ENCODE peak calls at places on chromosomes 13 and 19, in ten cellular contexts. F is PC-3, M is tibial nerve, N is lung, U is tibial artery, S is K562, L is HCT116, Z is psoas muscle, J is Peyer's patch, E is ascending aorta. O is an unnamed sample. For H3K36me3 and H3K27me3, the result is how much of the 10 kb centered on the place peaks cover.

GRCh38 chr19:48815870-48816501 is 5.2 kb upstream of the BCAT2 start:
- DNase-seq in F (no peak), M (no peak), N (no peak), U (no peak), S (no peak), L (no peak), Z (no peak), J (no peak), E (no peak), O (peak)

GRCh38 chr13:83414393-83414792 is 467.9 kb downstream of the SLITRK1 start:
- DNase-seq in F (no peak), M (no peak), N (no peak), U (no peak), S (no peak), L (no peak), Z (no peak), J (no peak), E (no peak), O (no peak)

GRCh38 chr13:32903720-32904119 is 112.5 kb upstream of the KL start:
- DNase-seq in F (peak), M (no peak), N (no peak), U (peak), S (no peak), L (no peak), Z (no peak), J (no peak), E (no peak), O (no peak)

GRCh38 chr19:35088514-35088913 is 27.1 kb upstream of the FXYD3 start:
- DNase-seq in F (peak), M (no peak), N (no peak), U (no peak), S (no peak), L (no peak), Z (no peak), J (no peak), E (no peak), O (peak)

GRCh38 chr13:102687520-102687919 is 7.3 kb downstream of the METTL21C start:
- DNase-seq in F (no peak), M (no peak), N (no peak), U (no peak), S (no peak), L (no peak), Z (no peak), J (no peak), E (no peak), O (peak)

GRCh38 chr13:66159526-66159925 is 1070.6 kb downstream of the PCDH9 start:
- DNase-seq in F (no peak), M (no peak), N (no peak), U (no peak), S (no peak), L (no peak), Z (no peak), J (no peak), E (no peak), O (no peak)

GRCh38 chr19:3823345-3823704 is 37.1 kb upstream of the MATK start:
- DNase-seq in F (no peak), M (no peak), N (no peak), U (no peak), S (no peak), L (no peak), Z (no peak), J (no peak), E (no peak), O (no peak)

GRCh38 chr13:65497265-65497664 is 1732.9 kb downstream of the PCDH9 start:
- DNase-seq in F (peak), M (no peak), N (no peak), U (no peak), S (no peak), L (peak), Z (no peak), J (no peak), E (no peak), O (peak)

GRCh38 chr19:13153627-13154240 is 3.5 kb downstream of the IER2 start:
- DNase-seq in F (peak), M (no peak), N (no peak), U (no peak), S (peak), L (no peak), Z (peak), J (peak), E (no peak), O (no peak)

DNA sequence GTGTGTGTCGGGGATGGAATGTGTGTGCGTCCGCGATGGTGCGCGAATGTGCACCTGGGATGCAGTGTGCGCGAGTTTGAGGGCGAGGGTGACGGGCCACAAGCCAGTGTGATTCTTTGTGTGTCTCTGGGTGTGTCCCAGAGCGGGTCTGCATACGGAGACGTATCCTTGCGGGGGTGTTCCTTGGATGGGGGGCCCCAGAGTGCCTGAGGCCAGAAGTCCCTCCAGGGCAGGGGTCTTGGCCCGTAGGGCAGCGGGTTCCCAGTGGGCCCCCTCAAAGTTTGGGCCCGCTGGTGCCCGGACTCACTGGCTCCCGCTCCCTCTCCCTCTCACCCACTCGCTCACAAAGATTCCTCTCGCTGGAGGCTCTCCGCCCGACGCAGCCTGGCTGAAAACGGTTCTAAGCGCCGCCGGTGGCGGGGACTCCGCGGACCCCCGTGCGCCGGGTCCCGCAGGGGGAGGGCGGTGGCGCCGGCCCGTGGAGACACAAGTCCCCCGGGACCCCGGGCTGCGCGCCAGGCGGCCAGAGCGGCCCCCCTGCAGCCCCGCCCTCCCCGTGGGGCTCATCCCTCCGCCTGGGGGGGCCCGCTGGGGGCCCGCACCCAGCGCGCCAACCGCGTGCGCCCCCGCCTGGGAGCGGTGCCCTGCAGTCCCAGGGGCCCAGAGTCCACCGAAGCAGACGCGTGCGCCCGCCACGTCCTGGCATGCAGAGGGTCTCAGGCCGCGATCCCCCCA is 886 bp downstream of the CRLF1 start:
- DNase-seq in F (no peak), M (no peak), N (no peak), U (no peak), S (peak), L (no peak), Z (no peak), J (no peak), E (no peak), O (no peak)
- H3K4me3 ChIP-seq in F (no peak), M (no peak), N (no peak), U (peak), S (no peak), L (peak), Z (peak), J (peak), E (peak), O (no peak)

GRCh38 chr19:32653626-32653968 is 21.4 kb downstream of the ANKRD27 start:
- DNase-seq in F (no peak), M (no peak), N (no peak), U (no peak), S (no peak), L (no peak), Z (no peak), J (no peak), E (no peak), O (no peak)

GRCh38 chr19:32650671-32651070 is 24.3 kb downstream of the ANKRD27 start:
- DNase-seq in F (no peak), M (no peak), N (no peak), U (no peak), S (no peak), L (no peak), Z (no peak), J (no peak), E (no peak), O (no peak)

GRCh38 chr19:32651729-32652140 is 23.2 kb downstream of the ANKRD27 start:
- DNase-seq in F (no peak), M (no peak), N (no peak), U (no peak), S (no peak), L (no peak), Z (no peak), J (no peak), E (no peak), O (no peak)

GRCh38 chr19:32649751-32650150 is 25.2 kb downstream of the ANKRD27 start:
- DNase-seq in F (no peak), M (no peak), N (no peak), U (no peak), S (no peak), L (no peak), Z (peak), J (no peak), E (no peak), O (no peak)

GRCh38 chr19:32652893-32653625 is 21.9 kb downstream of the ANKRD27 start:
- DNase-seq in F (no peak), M (peak), N (peak), U (peak), S (no peak), L (no peak), Z (peak), J (peak), E (no peak), O (no peak)
- H3K36me3 ChIP-seq in F (under half), M (under half), N (under half), U (under half), S (half or more), L (under half), Z (under half), J (under half), E (under half), O (under half)

GRCh38 chr13:112062047-112062618 is 4.8 kb upstream of the SOX1 start:
- DNase-seq in F (no peak), M (no peak), N (no peak), U (no peak), S (no peak), L (no peak), Z (no peak), J (no peak), E (no peak), O (no peak)

GRCh38 chr13:112063807-112064206 is 3.1 kb upstream of the SOX1 start:
- DNase-seq in F (no peak), M (no peak), N (no peak), U (no peak), S (no peak), L (no peak), Z (no peak), J (no peak), E (no peak), O (no peak)

GRCh38 chr13:112063309-112063626 is 3.7 kb upstream of the SOX1 start:
- DNase-seq in F (no peak), M (no peak), N (no peak), U (no peak), S (no peak), L (no peak), Z (no peak), J (no peak), E (no peak), O (no peak)

GRCh38 chr13:112061367-112062046 is 5.4 kb upstream of the SOX1 start:
- DNase-seq in F (no peak), M (no peak), N (no peak), U (no peak), S (no peak), L (no peak), Z (no peak), J (no peak), E (no peak), O (no peak)

GRCh38 chr13:112062619-112063308 is 4.2 kb upstream of the SOX1 start:
- DNase-seq in F (no peak), M (no peak), N (no peak), U (no peak), S (peak), L (no peak), Z (no peak), J (no peak), E (no peak), O (no peak)
- H3K27me3 ChIP-seq in F (under half), M (under half), N (under half), U (under half), S (under half), L (under half), Z (half or more), J (half or more), E (under half), O (half or more)

GRCh38 chr13:98214707-98215106 is 37.6 kb upstream of the RNF113B start:
- DNase-seq in F (peak), M (no peak), N (peak), U (no peak), S (no peak), L (peak), Z (no peak), J (no peak), E (no peak), O (peak)
- H3K4me3 ChIP-seq in F (peak), M (no peak), N (no peak), U (no peak), S (no peak), L (no peak), Z (no peak), J (no peak), E (no peak), O (no peak)

GRCh38 chr19:55386515-55386947 is 799 bp downstream of the RPL28 start:
- DNase-seq in F (no peak), M (no peak), N (no peak), U (no peak), S (no peak), L (no peak), Z (no peak), J (no peak), E (no peak), O (peak)

GRCh38 chr19:55385749-55386514 is at the start of gene RPL28:
- DNase-seq in F (peak), M (peak), N (peak), U (peak), S (peak), L (peak), Z (peak), J (peak), E (peak), O (peak)

GRCh38 chr19:55384576-55385235 is 614 bp upstream of the TMEM238 start:
- DNase-seq in F (no peak), M (peak), N (peak), U (no peak), S (no peak), L (no peak), Z (no peak), J (no peak), E (no peak), O (no peak)

GRCh38 chr19:55383789-55384575 is at the start of gene TMEM238:
- DNase-seq in F (peak), M (no peak), N (peak), U (no peak), S (peak), L (no peak), Z (peak), J (peak), E (no peak), O (peak)

GRCh38 chr19:55385236-55385748 is 440 bp upstream of the RPL28 start:
- DNase-seq in F (peak), M (peak), N (peak), U (peak), S (peak), L (peak), Z (peak), J (peak), E (peak), O (peak)
- H3K36me3 ChIP-seq in F (under half), M (under half), N (under half), U (under half), S (under half), L (under half), Z (under half), J (under half), E (under half), O (under half)

GRCh38 chr13:112903606-112904195 is 65.3 kb upstream of the MCF2L start:
- DNase-seq in F (no peak), M (no peak), N (no peak), U (no peak), S (no peak), L (no peak), Z (no peak), J (no peak), E (no peak), O (no peak)
- H3K27me3 ChIP-seq in F (under half), M (under half), N (under half), U (under half), S (under half), L (under half), Z (under half), J (under half), E (under half), O (under half)

DNA sequence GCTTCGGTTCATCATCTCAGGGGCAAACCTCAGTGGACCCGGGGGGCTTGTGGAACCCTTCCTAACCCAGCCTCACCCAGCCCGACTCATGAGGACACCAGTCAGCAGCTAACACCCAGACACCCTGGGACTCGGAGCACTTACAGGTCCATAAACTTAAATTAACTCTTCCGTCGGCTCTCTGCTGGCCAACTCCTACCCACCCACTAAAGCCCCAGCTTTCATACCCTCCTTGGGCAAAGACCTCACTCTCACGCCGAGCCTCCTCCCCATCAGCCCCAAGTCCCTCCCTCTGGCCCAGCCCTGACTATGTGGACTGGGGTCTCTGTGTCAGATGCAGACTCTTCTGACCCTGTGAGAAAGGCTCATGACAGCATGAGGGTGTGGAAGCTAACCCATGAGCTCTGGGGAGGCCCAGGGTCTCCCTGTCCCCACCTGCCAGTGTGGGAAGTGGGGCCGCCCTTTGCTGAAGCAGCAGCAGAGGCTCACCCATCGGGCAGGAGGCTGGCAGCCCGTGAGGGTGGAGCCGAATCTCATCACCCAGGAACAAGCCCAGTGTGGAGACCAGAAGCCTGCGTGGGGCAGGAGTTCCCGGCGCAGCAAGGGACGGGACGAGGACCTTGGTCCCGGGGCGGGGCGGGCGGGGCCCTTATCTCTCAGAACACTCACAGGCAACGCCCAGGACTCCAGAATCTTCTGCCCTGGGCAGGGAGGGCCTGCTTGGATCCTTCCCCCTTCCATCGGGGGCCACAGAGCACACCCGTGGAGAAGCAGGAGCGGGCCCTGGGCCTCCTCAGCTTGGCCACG is 19.8 kb downstream of the TCF3 start:
- DNase-seq in F (no peak), M (no peak), N (no peak), U (no peak), S (peak), L (no peak), Z (no peak), J (peak), E (no peak), O (no peak)
- H3K4me3 ChIP-seq in F (no peak), M (no peak), N (no peak), U (no peak), S (peak), L (no peak), Z (no peak), J (no peak), E (no peak), O (no peak)